ENCODE peak calls at places on chromosomes 11 and 22, in four cellular contexts. T is fibroblast of lung, F is dorsolateral prefrontal cortex, V is AG09309. E is an unnamed sample.
A peak's percentile ranks its signal among the peaks of the same experiment; 100 is the strongest.

GRCh38 chr11:71470956-71471355 is 18.0 kb downstream of the NADSYN1 start:
- DNase-seq in T (no peak), F (no peak), V (no peak), E (no peak)

GRCh38 chr11:104892723-104893511 is 5.3 kb downstream of the CASP12 start:
- DNase-seq in T (peak; percentile 39), F (no peak), V (no peak), E (no peak)

GRCh38 chr11:70073881-70074371 is 4.2 kb upstream of the ANO1 start:
- DNase-seq in T (no peak), F (no peak), V (no peak), E (no peak)

GRCh38 chr22:23401111-23401909 is 178.8 kb downstream of the IGLL1 start:
- DNase-seq in T (no peak), F (no peak), V (peak; percentile 62), E (peak; percentile 67)

GRCh38 chr22:33018232-33018864 is 39.8 kb downstream of the SYN3 start:
- DNase-seq in T (peak; percentile 45), F (peak; percentile 47), V (peak; percentile 11), E (no peak)

GRCh38 chr11:36249271-36249670 is 40.0 kb downstream of the COMMD9 start:
- DNase-seq in T (peak; percentile 87), F (no peak), V (peak; percentile 58), E (peak; percentile 56)

GRCh38 chr11:133579165-133580031 is 47.1 kb upstream of the OPCML start:
- DNase-seq in T (no peak), F (no peak), V (no peak), E (no peak)

GRCh38 chr22:39489094-39490068 is 12.7 kb upstream of the MIEF1 start:
- DNase-seq in T (no peak), F (no peak), V (no peak), E (no peak)

GRCh38 chr11:35418847-35419712 is at the start of gene SLC1A2:
- DNase-seq in T (no peak), F (peak; percentile 80), V (no peak), E (no peak)

GRCh38 chr11:45245237-45246045 is 40.7 kb downstream of the SYT13 start:
- DNase-seq in T (no peak), F (peak; percentile 78), V (no peak), E (no peak)

GRCh38 chr11:45675646-45676045 is 10.2 kb upstream of the CHST1 start:
- DNase-seq in T (no peak), F (no peak), V (no peak), E (no peak)

GRCh38 chr11:66388746-66389386 is 17.3 kb upstream of the SLC29A2 start:
- DNase-seq in T (peak; percentile 77), F (no peak), V (no peak), E (no peak)

GRCh38 chr11:9003573-9004309 is at the start of gene NRIP3:
- DNase-seq in T (peak; percentile 45), F (peak; percentile 75), V (no peak), E (no peak)

GRCh38 chr11:92311616-92312449 is 87.2 kb downstream of the FAT3 start:
- DNase-seq in T (peak; percentile 41), F (no peak), V (no peak), E (no peak)

GRCh38 chr11:13928566-13929251 is 33.8 kb upstream of the SPON1 start:
- DNase-seq in T (peak; percentile 65), F (no peak), V (peak; percentile 20), E (peak; percentile 67)

GRCh38 chr11:116990061-116990473 is 108.2 kb downstream of the SIK3 start:
- DNase-seq in T (peak; percentile 90), F (no peak), V (peak; percentile 39), E (peak; percentile 86)

GRCh38 chr11:121661796-121662508 is 209.2 kb upstream of the SORL1-AS1 start:
- DNase-seq in T (peak; percentile 95), F (no peak), V (peak; percentile 79), E (no peak)

GRCh38 chr11:66704659-66705360 is 24.2 kb downstream of the SPTBN2 start:
- DNase-seq in T (no peak), F (no peak), V (no peak), E (no peak)

GRCh38 chr22:45031629-45032403 is 22.0 kb upstream of the PHF21B start:
- DNase-seq in T (no peak), F (no peak), V (no peak), E (no peak)

GRCh38 chr11:109994896-109995295 is 98.3 kb upstream of the ZC3H12C start:
- DNase-seq in T (no peak), F (no peak), V (no peak), E (no peak)

GRCh38 chr11:36053314-36053713 is 109.5 kb downstream of the LDLRAD3 start:
- DNase-seq in T (no peak), F (no peak), V (no peak), E (no peak)

GRCh38 chr11:44634401-44635281 is 69.2 kb downstream of the CD82 start:
- DNase-seq in T (peak; percentile 86), F (peak; percentile 88), V (no peak), E (peak; percentile 86)

GRCh38 chr11:118744001-118744400 is 47.0 kb downstream of the DDX6 start:
- DNase-seq in T (no peak), F (no peak), V (peak; percentile 47), E (no peak)

GRCh38 chr11:75525433-75526191 is at the start of gene GDPD5:
- DNase-seq in T (peak; percentile 60), F (peak; percentile 70), V (peak; percentile 16), E (peak; percentile 33)

GRCh38 chr11:111676878-111677585 is 74.8 kb downstream of the SIK2 start:
- DNase-seq in T (no peak), F (no peak), V (no peak), E (peak; percentile 35)

GRCh38 chr11:3002871-3003270 is 10.7 kb upstream of the NAP1L4 start:
- DNase-seq in T (no peak), F (no peak), V (no peak), E (no peak)

GRCh38 chr11:69431893-69432738 is 49.3 kb upstream of the LINC01488 start:
- DNase-seq in T (no peak), F (no peak), V (no peak), E (no peak)

GRCh38 chr11:62427630-62428233 is 8.9 kb downstream of the SCGB1A1 start:
- DNase-seq in T (peak; percentile 39), F (no peak), V (no peak), E (peak; percentile 63)

GRCh38 chr11:119901657-119902577 is 172.9 kb upstream of the NECTIN1 start:
- DNase-seq in T (no peak), F (no peak), V (no peak), E (no peak)

DNA sequence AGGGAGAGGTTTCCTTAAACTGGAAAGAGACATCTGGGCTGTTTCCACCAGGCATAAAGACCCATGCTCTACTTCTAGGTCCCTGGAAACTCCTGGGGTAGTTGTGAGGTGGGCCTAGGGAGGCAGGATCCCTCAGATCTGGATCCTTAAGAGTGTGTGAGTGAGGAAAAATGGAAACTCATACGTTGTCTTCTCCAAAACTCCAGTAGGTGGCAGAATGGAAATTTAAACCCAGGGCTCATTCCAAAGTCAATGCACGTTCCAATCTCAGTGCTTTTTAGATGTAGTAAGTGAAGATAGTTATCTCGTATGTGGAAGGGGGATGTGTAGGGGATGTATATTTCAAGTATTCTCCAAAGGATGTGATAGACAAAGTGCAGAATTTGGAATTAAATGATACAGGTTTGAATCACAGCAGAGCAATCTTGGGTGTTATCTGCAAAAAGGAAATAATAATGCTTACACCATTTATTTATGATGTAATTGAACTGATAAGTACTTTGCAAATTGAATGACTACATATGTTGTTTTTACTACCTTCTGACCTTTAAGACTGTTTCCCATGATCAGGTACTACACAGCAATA is 13.1 kb upstream of the MMP1 start:
- DNase-seq in T (peak; percentile 47), F (no peak), V (no peak), E (no peak)
- TF ChIP-seq CTCF in T (peak; percentile 71), F (no peak), V (peak; percentile 58), E (peak; percentile 68)

GRCh38 chr22:43860831-43861230 is 1.5 kb downstream of the SULT4A1 start:
- DNase-seq in T (no peak), F (peak; percentile 24), V (no peak), E (no peak)
- H3K4me3 ChIP-seq in T (no peak overlapping the region), F (no peak overlapping the region), V (no peak overlapping the region), E (no peak overlapping the region)

GRCh38 chr11:653837-654236 is 16.8 kb downstream of the DRD4 start:
- DNase-seq in T (no peak), F (no peak), V (no peak), E (no peak)
- TF ChIP-seq CTCF in T (no peak), F (no peak), V (no peak), E (no peak)

GRCh38 chr11:1748467-1749019 is 1.9 kb downstream of the IFITM10 start:
- DNase-seq in T (no peak), F (no peak), V (no peak), E (no peak)
- H3K4me3 ChIP-seq in T (no peak overlapping the region), F (peak overlapping the region; percentile 42), V (peak overlapping the region; percentile 21), E (peak overlapping the region; percentile 62)

DNA sequence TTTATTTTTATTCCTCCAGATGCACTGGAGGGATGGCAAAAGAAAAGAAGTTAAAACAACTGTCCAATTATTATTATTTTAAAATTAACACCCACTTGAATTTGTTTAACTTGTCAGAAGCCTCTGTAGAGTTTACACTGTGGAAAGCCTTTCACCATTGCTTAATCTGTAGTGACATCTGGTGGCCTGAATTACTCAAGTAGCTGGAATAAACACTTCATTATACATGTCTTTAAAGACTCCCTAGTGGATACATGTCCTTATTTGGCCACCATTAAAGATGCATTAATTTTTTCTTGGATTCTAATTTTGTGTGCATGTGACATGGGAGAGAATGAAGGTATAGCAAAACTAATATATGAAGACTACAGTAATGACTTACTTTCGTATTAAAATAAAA is 1496.5 kb downstream of the FAM181B start:
- DNase-seq in T (peak; percentile 67), F (no peak), V (no peak), E (peak; percentile 26)
- TF ChIP-seq CTCF in T (peak; percentile 46), F (peak; percentile 45), V (no peak), E (peak; percentile 56)

GRCh38 chr11:64643258-64643881 is 52.4 kb downstream of the SLC22A12 start:
- DNase-seq in T (no peak), F (peak; percentile 75), V (no peak), E (no peak)

GRCh38 chr11:64643927-64644326 is 52.9 kb downstream of the SLC22A12 start:
- DNase-seq in T (no peak), F (no peak), V (no peak), E (no peak)

GRCh38 chr11:64641596-64642417 is 50.8 kb downstream of the SLC22A12 start:
- DNase-seq in T (no peak), F (no peak), V (no peak), E (no peak)

GRCh38 chr11:64642418-64642735 is 51.4 kb downstream of the SLC22A12 start:
- DNase-seq in T (no peak), F (no peak), V (no peak), E (no peak)

GRCh38 chr11:64642876-64643257 is 51.8 kb downstream of the SLC22A12 start:
- DNase-seq in T (no peak), F (no peak), V (no peak), E (no peak)
- H3K4me3 ChIP-seq in T (no peak overlapping the region), F (peak overlapping the region; percentile 44), V (no peak overlapping the region), E (no peak overlapping the region)

DNA sequence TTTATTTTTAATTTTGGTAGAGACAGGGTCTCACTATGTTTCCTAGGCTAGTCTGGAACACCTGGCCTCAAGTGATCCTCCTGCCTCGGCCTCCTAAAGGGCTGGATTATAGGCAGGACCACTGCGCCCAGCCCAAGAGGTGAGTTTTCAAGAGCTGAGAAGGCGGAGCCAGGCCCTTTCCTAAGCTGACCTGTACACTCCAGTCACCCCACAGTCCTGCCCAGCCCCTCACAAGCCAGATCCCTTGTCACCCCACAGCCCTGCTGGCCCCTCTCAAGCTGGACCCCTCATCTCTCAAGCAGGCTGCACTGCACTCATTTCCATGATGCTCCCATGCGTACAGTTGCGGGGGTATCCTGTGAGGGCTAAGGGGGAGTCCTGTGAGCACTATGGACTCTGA is 2.9 kb downstream of the DENND6B start:
- DNase-seq in T (no peak), F (no peak), V (no peak), E (no peak)
- TF ChIP-seq CTCF in T (no peak), F (no peak), V (no peak), E (no peak)

E was measured in retinal pigment epithelial cell.